ENCODE peak calls at places on chromosomes 4 and X, in seven cellular contexts. J is nucleus accumbens; Z is hypothalamus; Y is mesendoderm; E is glomerular endothelial cell; Q is naive thymus-derived CD4-positive, alpha-beta T cell; B is GM18507. K is an unnamed sample.

GRCh38 chrX:139738581-139738980 is 30.6 kb upstream of the MCF2 start:
- DNase-seq in J (no peak), Z (no peak), Y (peak; percentile 56), E (no peak), Q (no peak), B (no peak), K (no peak)

GRCh38 chr4:81353861-81354260 is 117.8 kb downstream of the RASGEF1B start:
- DNase-seq in J (no peak), Z (no peak), Y (no peak), E (no peak), Q (no peak), B (no peak), K (no peak)

GRCh38 chr4:102319594-102319993 is 25.7 kb downstream of the SLC39A8 start:
- DNase-seq in J (no peak), Z (no peak), Y (peak; percentile 41), E (no peak), Q (no peak), B (no peak), K (no peak)

GRCh38 chr4:184100297-184100885 is 117.3 kb downstream of the ENPP6 start:
- DNase-seq in J (peak; percentile 56), Z (no peak), Y (peak; percentile 59), E (no peak), Q (peak; percentile 30), B (peak; percentile 38), K (no peak)

GRCh38 chr4:110907801-110908313 is 285.0 kb upstream of the PITX2 start:
- DNase-seq in J (no peak), Z (no peak), Y (no peak), E (no peak), Q (no peak), B (no peak), K (no peak)

GRCh38 chr4:168859888-168860694 is 150.0 kb downstream of the CBR4 start:
- DNase-seq in J (no peak), Z (no peak), Y (no peak), E (no peak), Q (no peak), B (no peak), K (no peak)

GRCh38 chr4:2243682-2244380 is 1.9 kb upstream of the HAUS3 start:
- DNase-seq in J (no peak), Z (no peak), Y (peak; percentile 44), E (no peak), Q (no peak), B (no peak), K (no peak)

GRCh38 chr4:161728929-161729328 is 434.9 kb downstream of the FSTL5 start:
- DNase-seq in J (no peak), Z (no peak), Y (no peak), E (no peak), Q (no peak), B (no peak), K (no peak)

GRCh38 chr4:154939851-154940250 is 158.8 kb downstream of the RBM46 start:
- DNase-seq in J (no peak), Z (no peak), Y (no peak), E (no peak), Q (no peak), B (no peak), K (no peak)

GRCh38 chrX:68511255-68511654 is 12.4 kb downstream of the YIPF6 start:
- DNase-seq in J (peak; percentile 8), Z (no peak), Y (peak; percentile 49), E (no peak), Q (peak; percentile 33), B (no peak), K (peak; percentile 19)

GRCh38 chr4:31917334-31917733 is 1197.2 kb downstream of the PCDH7 start:
- DNase-seq in J (no peak), Z (no peak), Y (no peak), E (no peak), Q (no peak), B (no peak), K (no peak)

GRCh38 chr4:103375278-103375677 is 177.1 kb upstream of the CENPE start:
- DNase-seq in J (no peak), Z (no peak), Y (no peak), E (peak; percentile 14), Q (no peak), B (no peak), K (no peak)

GRCh38 chr4:186854256-186854655 is 130.6 kb upstream of the FAT1 start:
- DNase-seq in J (no peak), Z (no peak), Y (no peak), E (no peak), Q (no peak), B (no peak), K (no peak)

GRCh38 chr4:128394778-128395177 is 107.2 kb upstream of the PGRMC2 start:
- DNase-seq in J (no peak), Z (no peak), Y (no peak), E (no peak), Q (no peak), B (no peak), K (no peak)

GRCh38 chr4:137359691-137360315 is 172.5 kb downstream of the PCDH18 start:
- DNase-seq in J (no peak), Z (no peak), Y (no peak), E (no peak), Q (no peak), B (no peak), K (no peak)

GRCh38 chrX:52034211-52034610 is 34.8 kb downstream of the MAGED4B start:
- DNase-seq in J (no peak), Z (no peak), Y (no peak), E (no peak), Q (no peak), B (no peak), K (no peak)

GRCh38 chrX:46683023-46683422 is 75.9 kb downstream of the SLC9A7 start:
- DNase-seq in J (no peak), Z (no peak), Y (peak; percentile 39), E (no peak), Q (no peak), B (no peak), K (no peak)

GRCh38 chrX:136812286-136812685 is 31.6 kb upstream of the ARHGEF6 start:
- DNase-seq in J (no peak), Z (no peak), Y (no peak), E (no peak), Q (no peak), B (no peak), K (no peak)

GRCh38 chr4:79757580-79757979 is 315.4 kb downstream of the ANTXR2 start:
- DNase-seq in J (no peak), Z (no peak), Y (no peak), E (no peak), Q (no peak), B (no peak), K (no peak)

K was measured in central memory CD4-positive, alpha-beta T cell.